ENCODE peak calls at places on chromosomes 2 and 18, in eight cellular contexts. T is GM12865; B is aorta; V is A549; W is stimulated activated CD4-positive, alpha-beta T cell treated with anti-CD3 and anti-CD28 coated beads, Interleukin-12 subunit alpha, Interleukin-12 subunit beta, amount 100 ng/mL, for 48 hours; Q is mammary epithelial cell; R is fibroblast of mammary gland; I is amniotic stem cell. P is an unnamed sample.

GRCh38 chr2:191728710-191729597 is 51.0 kb downstream of the NABP1 start:
- DNase-seq in T (peak; percentile 29), B (no peak), V (peak; percentile 5), W (no peak), Q (no peak), R (peak; percentile 52), I (no peak), P (peak; percentile 5)

GRCh38 chr2:101627284-101628049 is 70.0 kb upstream of the MAP4K4 start:
- DNase-seq in T (no peak), B (no peak), V (no peak), W (no peak), Q (no peak), R (no peak), I (no peak), P (no peak)

GRCh38 chr2:237060518-237061312 is 25.0 kb upstream of the COPS8 start:
- DNase-seq in T (peak; percentile 71), B (no peak), V (peak; percentile 71), W (no peak), Q (peak; percentile 37), R (peak; percentile 80), I (peak; percentile 67), P (peak; percentile 84)

GRCh38 chr2:3639015-3639630 is 18.9 kb upstream of the ALLC start:
- DNase-seq in T (no peak), B (no peak), V (no peak), W (no peak), Q (no peak), R (no peak), I (no peak), P (no peak)

GRCh38 chr2:71534201-71534600 is 80.8 kb downstream of the DYSF start:
- DNase-seq in T (no peak), B (no peak), V (no peak), W (no peak), Q (no peak), R (no peak), I (no peak), P (no peak)

GRCh38 chr18:905307-905947 is 756 bp downstream of the ADCYAP1 start:
- DNase-seq in T (no peak), B (no peak), V (no peak), W (no peak), Q (no peak), R (no peak), I (no peak), P (no peak)

GRCh38 chr2:28681216-28681981 is 70.2 kb upstream of the PPP1CB start:
- DNase-seq in T (peak; percentile 85), B (peak; percentile 79), V (no peak), W (peak; percentile 66), Q (peak; percentile 82), R (peak; percentile 42), I (no peak), P (peak; percentile 86)

GRCh38 chr2:117698287-117698686 is 116.2 kb upstream of the DDX18 start:
- DNase-seq in T (no peak), B (no peak), V (no peak), W (no peak), Q (no peak), R (no peak), I (no peak), P (no peak)

GRCh38 chr2:88016948-88017779 is 817 bp upstream of the RNU2-63P start:
- DNase-seq in T (peak; percentile 78), B (peak; percentile 81), V (peak; percentile 83), W (peak; percentile 38), Q (peak; percentile 77), R (no peak), I (no peak), P (no peak)

GRCh38 chr18:2538844-2539243 is 32.5 kb downstream of the METTL4 start:
- DNase-seq in T (no peak), B (no peak), V (no peak), W (no peak), Q (no peak), R (peak; percentile 13), I (no peak), P (no peak)

GRCh38 chr2:38178142-38178541 is 102.2 kb upstream of the CYP1B1 start:
- DNase-seq in T (no peak), B (no peak), V (no peak), W (no peak), Q (peak; percentile 76), R (peak; percentile 92), I (no peak), P (no peak)

GRCh38 chr2:63855418-63856301 is 14.0 kb downstream of the UGP2 start:
- DNase-seq in T (no peak), B (no peak), V (no peak), W (no peak), Q (no peak), R (no peak), I (no peak), P (no peak)

GRCh38 chr2:62412347-62412742 is 93.7 kb downstream of the TMEM17 start:
- DNase-seq in T (no peak), B (no peak), V (no peak), W (no peak), Q (peak; percentile 65), R (no peak), I (no peak), P (no peak)

GRCh38 chr2:98519156-98519555 is 74.5 kb downstream of the INPP4A start:
- DNase-seq in T (no peak), B (no peak), V (no peak), W (no peak), Q (no peak), R (no peak), I (no peak), P (peak; percentile 32)

GRCh38 chr2:229270551-229271410 is at the start of gene PID1:
- DNase-seq in T (no peak), B (peak; percentile 83), V (peak; percentile 27), W (no peak), Q (peak; percentile 53), R (peak; percentile 37), I (no peak), P (peak; percentile 38)

GRCh38 chr2:207135340-207135739 is 30.4 kb downstream of the KLF7 start:
- DNase-seq in T (no peak), B (no peak), V (peak; percentile 55), W (no peak), Q (no peak), R (peak; percentile 50), I (no peak), P (peak; percentile 95)

GRCh38 chr2:177506998-177507397 is 114.4 kb downstream of the AGPS start:
- DNase-seq in T (no peak), B (no peak), V (no peak), W (no peak), Q (no peak), R (no peak), I (no peak), P (no peak)

GRCh38 chr2:189222440-189222839 is 42.9 kb upstream of the COL5A2 start:
- DNase-seq in T (no peak), B (peak; percentile 76), V (peak; percentile 90), W (no peak), Q (peak; percentile 41), R (peak; percentile 52), I (no peak), P (no peak)

GRCh38 chr2:74440378-74441110 is 1.2 kb downstream of the RTKN start:
- DNase-seq in T (peak; percentile 59), B (peak; percentile 95), V (peak; percentile 85), W (peak; percentile 56), Q (peak; percentile 81), R (peak; percentile 68), I (peak; percentile 63), P (peak; percentile 81)

GRCh38 chr18:48780151-48781001 is 170.4 kb downstream of the SMAD7 start:
- DNase-seq in T (no peak), B (no peak), V (no peak), W (no peak), Q (no peak), R (peak; percentile 20), I (no peak), P (no peak)

GRCh38 chr2:162297925-162298552 is 20.4 kb downstream of the IFIH1 start:
- DNase-seq in T (peak; percentile 77), B (no peak), V (peak; percentile 75), W (peak; percentile 23), Q (peak; percentile 58), R (peak; percentile 84), I (peak; percentile 76), P (peak; percentile 77)

P was measured in lung microvascular endothelial cell.